ENCODE peak calls at places on chromosome X, in ten cellular contexts. J is activated CD4-positive, alpha-beta T cell treated with anti-CD3 and anti-CD28 coated beads for 24 hours; N is HT-29; P is bronchial epithelial cell; S is lower lobe of right lung; V is HS-5; H is activated gamma-delta T cell treated with Interleukin-2 at 50 U/mL for 16 hours; M is fibroblast of the conjunctiva; X is H9; Y is C1 segment of cervical spinal cord. Q is an unnamed sample.

GRCh38 chrX:10310502-10310901 is 153.7 kb downstream of the CLCN4 start:
- DNase-seq in V (no peak), X (no peak), P (no peak), S (no peak), N (no peak), Y (no peak), M (no peak), J (no peak), H (no peak), Q (no peak)

GRCh38 chrX:133444196-133444595 is 28.9 kb upstream of the GPC4 start:
- DNase-seq in Y (no peak), P (peak), M (no peak), H (no peak), X (no peak), J (no peak), N (no peak), S (no peak), V (no peak), Q (no peak)

GRCh38 chrX:124274438-124275166 is 57.9 kb upstream of the TEX13D start:
- DNase-seq in X (peak), N (no peak), M (no peak), V (no peak), P (no peak), J (no peak), Y (no peak), S (no peak), H (no peak), Q (no peak)

GRCh38 chrX:37380920-37381319 is 31.8 kb downstream of the PRRG1 start:
- DNase-seq in X (no peak), S (no peak), Y (no peak), N (peak), M (no peak), P (peak), H (no peak), J (no peak), V (peak), Q (no peak)

GRCh38 chrX:72255864-72256263 is 17.0 kb upstream of the ERCC6L start:
- DNase-seq in X (no peak), N (no peak), P (no peak), S (no peak), V (no peak), J (no peak), H (no peak), Y (no peak), M (no peak), Q (no peak)

GRCh38 chrX:20067709-20068315 is 48.9 kb downstream of the MAP7D2 start:
- DNase-seq in N (peak), H (no peak), Y (no peak), J (no peak), S (peak), P (peak), V (peak), X (no peak), M (peak), Q (peak)

GRCh38 chrX:74321191-74321590 is 17.2 kb downstream of the ZCCHC13 start:
- DNase-seq in Y (no peak), V (no peak), S (no peak), N (no peak), X (no peak), M (no peak), J (no peak), H (no peak), P (no peak), Q (no peak)

GRCh38 chrX:135625995-135626394 is 87.4 kb upstream of the CT45A1 start:
- DNase-seq in V (no peak), N (peak), M (no peak), P (peak), J (no peak), X (no peak), Y (no peak), H (no peak), S (no peak), Q (no peak)

GRCh38 chrX:107699611-107700010 is 71.3 kb downstream of the PRPS1 start:
- DNase-seq in P (no peak), S (no peak), V (no peak), J (no peak), H (no peak), Y (no peak), X (no peak), M (no peak), N (no peak), Q (no peak)

GRCh38 chrX:113728937-113729336 is 854.9 kb upstream of the HTR2C start:
- DNase-seq in S (no peak), P (no peak), M (no peak), Y (no peak), H (no peak), X (no peak), J (no peak), V (no peak), N (no peak), Q (no peak)

GRCh38 chrX:7068939-7069367 is 78.6 kb upstream of the STS start:
- DNase-seq in N (no peak), M (no peak), S (no peak), J (no peak), P (no peak), Y (no peak), H (peak), X (peak), V (no peak), Q (no peak)

Q was measured in Caco-2.